ENCODE peak calls at places on chromosomes 13 and 19, in seven cellular contexts. One of them, this sample, is unnamed.
A peak's percentile ranks its signal among the peaks of the same experiment; 100 is the strongest.

GRCh38 chr13:71118779-71119364 is 748.1 kb downstream of the DACH1 start:
- DNase-seq in tibial nerve: no peak
- DNase-seq in AG10803: no peak
- DNase-seq in AG04449: no peak
- DNase-seq in progenitor cell of endocrine pancreas: no peak
- DNase-seq in CD4-positive, alpha-beta T cell: no peak
- DNase-seq in neural progenitor cell: no peak
- DNase-seq in this sample: no peak

GRCh38 chr19:42024622-42025111 is 30.6 kb upstream of the ATP1A3 start:
- DNase-seq in AG04449: no peak
- DNase-seq in neural progenitor cell: no peak
- DNase-seq in AG10803: peak; percentile 90
- DNase-seq in progenitor cell of endocrine pancreas: no peak
- DNase-seq in tibial nerve: no peak
- DNase-seq in CD4-positive, alpha-beta T cell: no peak
- DNase-seq in this sample: no peak

GRCh38 chr13:20160346-20161274 is at the start of gene GJA3:
- DNase-seq in AG10803: peak; percentile 4
- DNase-seq in progenitor cell of endocrine pancreas: no peak
- DNase-seq in CD4-positive, alpha-beta T cell: peak; percentile 35
- DNase-seq in tibial nerve: no peak
- DNase-seq in neural progenitor cell: peak; percentile 84
- DNase-seq in AG04449: no peak
- DNase-seq in this sample: no peak

GRCh38 chr19:40317338-40317737 is 30.9 kb downstream of the C19orf47 start:
- DNase-seq in tibial nerve: no peak
- DNase-seq in CD4-positive, alpha-beta T cell: no peak
- DNase-seq in AG10803: no peak
- DNase-seq in progenitor cell of endocrine pancreas: no peak
- DNase-seq in neural progenitor cell: no peak
- DNase-seq in AG04449: no peak
- DNase-seq in this sample: no peak

GRCh38 chr13:60226507-60226906 is 62.8 kb upstream of the DIAPH3 start:
- DNase-seq in AG10803: peak; percentile 45
- DNase-seq in tibial nerve: no peak
- DNase-seq in progenitor cell of endocrine pancreas: no peak
- DNase-seq in neural progenitor cell: peak; percentile 69
- DNase-seq in AG04449: no peak
- DNase-seq in CD4-positive, alpha-beta T cell: no peak
- DNase-seq in this sample: no peak

GRCh38 chr19:18465214-18465963 is 27.5 kb upstream of the ISYNA1 start:
- DNase-seq in CD4-positive, alpha-beta T cell: no peak
- DNase-seq in progenitor cell of endocrine pancreas: no peak
- DNase-seq in neural progenitor cell: no peak
- DNase-seq in AG04449: no peak
- DNase-seq in AG10803: no peak
- DNase-seq in tibial nerve: no peak
- DNase-seq in this sample: no peak

GRCh38 chr19:23799321-23799720 is 40.6 kb upstream of the ZNF681 start:
- DNase-seq in AG10803: no peak
- DNase-seq in AG04449: no peak
- DNase-seq in CD4-positive, alpha-beta T cell: peak; percentile 34
- DNase-seq in neural progenitor cell: no peak
- DNase-seq in progenitor cell of endocrine pancreas: no peak
- DNase-seq in tibial nerve: no peak
- DNase-seq in this sample: no peak

GRCh38 chr13:106532111-106532929 is 3.1 kb downstream of the EFNB2 start:
- DNase-seq in progenitor cell of endocrine pancreas: no peak
- DNase-seq in neural progenitor cell: peak; percentile 59
- DNase-seq in AG04449: no peak
- DNase-seq in CD4-positive, alpha-beta T cell: no peak
- DNase-seq in AG10803: no peak
- DNase-seq in tibial nerve: no peak
- DNase-seq in this sample: no peak

GRCh38 chr13:113046066-113046882 is 59.3 kb upstream of the F7 start:
- DNase-seq in AG04449: no peak
- DNase-seq in progenitor cell of endocrine pancreas: no peak
- DNase-seq in tibial nerve: no peak
- DNase-seq in neural progenitor cell: no peak
- DNase-seq in CD4-positive, alpha-beta T cell: no peak
- DNase-seq in AG10803: no peak
- DNase-seq in this sample: no peak

GRCh38 chr13:23876265-23876664 is 12.9 kb downstream of the MIPEP start:
- DNase-seq in tibial nerve: no peak
- DNase-seq in AG10803: peak; percentile 35
- DNase-seq in neural progenitor cell: peak; percentile 24
- DNase-seq in progenitor cell of endocrine pancreas: no peak
- DNase-seq in AG04449: no peak
- DNase-seq in CD4-positive, alpha-beta T cell: no peak
- DNase-seq in this sample: no peak

GRCh38 chr13:24694907-24695306 is 14.7 kb downstream of the ATP12A start:
- DNase-seq in CD4-positive, alpha-beta T cell: no peak
- DNase-seq in tibial nerve: no peak
- DNase-seq in AG04449: no peak
- DNase-seq in progenitor cell of endocrine pancreas: no peak
- DNase-seq in AG10803: no peak
- DNase-seq in neural progenitor cell: no peak
- DNase-seq in this sample: no peak

GRCh38 chr13:43725460-43725859 is 61.3 kb downstream of the ENOX1 start:
- DNase-seq in AG04449: no peak
- DNase-seq in tibial nerve: no peak
- DNase-seq in AG10803: no peak
- DNase-seq in progenitor cell of endocrine pancreas: no peak
- DNase-seq in CD4-positive, alpha-beta T cell: no peak
- DNase-seq in neural progenitor cell: no peak
- DNase-seq in this sample: no peak

GRCh38 chr13:109275848-109276247 is 510.5 kb downstream of the IRS2 start:
- DNase-seq in AG10803: no peak
- DNase-seq in neural progenitor cell: peak; percentile 60
- DNase-seq in progenitor cell of endocrine pancreas: no peak
- DNase-seq in CD4-positive, alpha-beta T cell: no peak
- DNase-seq in tibial nerve: no peak
- DNase-seq in AG04449: no peak
- DNase-seq in this sample: no peak

GRCh38 chr13:94050039-94050438 is 429.4 kb downstream of the DCT start:
- DNase-seq in neural progenitor cell: no peak
- DNase-seq in AG04449: no peak
- DNase-seq in AG10803: no peak
- DNase-seq in CD4-positive, alpha-beta T cell: no peak
- DNase-seq in progenitor cell of endocrine pancreas: no peak
- DNase-seq in tibial nerve: no peak
- DNase-seq in this sample: no peak

GRCh38 chr13:51844862-51845573 is at the start of gene TMEM272:
- DNase-seq in AG04449: no peak
- DNase-seq in tibial nerve: no peak
- DNase-seq in AG10803: no peak
- DNase-seq in progenitor cell of endocrine pancreas: peak; percentile 73
- DNase-seq in CD4-positive, alpha-beta T cell: peak; percentile 39
- DNase-seq in neural progenitor cell: peak; percentile 70
- DNase-seq in this sample: peak; percentile 79

GRCh38 chr19:33705860-33706259 is 84.1 kb downstream of the CHST8 start:
- DNase-seq in CD4-positive, alpha-beta T cell: no peak
- DNase-seq in tibial nerve: no peak
- DNase-seq in progenitor cell of endocrine pancreas: no peak
- DNase-seq in neural progenitor cell: no peak
- DNase-seq in AG10803: no peak
- DNase-seq in AG04449: no peak
- DNase-seq in this sample: no peak

GRCh38 chr19:33703438-33703750 is 81.6 kb downstream of the CHST8 start:
- DNase-seq in CD4-positive, alpha-beta T cell: no peak
- DNase-seq in tibial nerve: no peak
- DNase-seq in neural progenitor cell: no peak
- DNase-seq in AG10803: no peak
- DNase-seq in AG04449: no peak
- DNase-seq in progenitor cell of endocrine pancreas: no peak
- DNase-seq in this sample: no peak

GRCh38 chr19:33703821-33704220 is 82.1 kb downstream of the CHST8 start:
- DNase-seq in CD4-positive, alpha-beta T cell: no peak
- DNase-seq in tibial nerve: no peak
- DNase-seq in progenitor cell of endocrine pancreas: no peak
- DNase-seq in neural progenitor cell: no peak
- DNase-seq in AG10803: no peak
- DNase-seq in AG04449: no peak
- DNase-seq in this sample: no peak

GRCh38 chr19:33704271-33704670 is 82.5 kb downstream of the CHST8 start:
- DNase-seq in AG04449: no peak
- DNase-seq in neural progenitor cell: no peak
- DNase-seq in CD4-positive, alpha-beta T cell: no peak
- DNase-seq in progenitor cell of endocrine pancreas: no peak
- DNase-seq in tibial nerve: no peak
- DNase-seq in AG10803: no peak
- DNase-seq in this sample: no peak

DNA sequence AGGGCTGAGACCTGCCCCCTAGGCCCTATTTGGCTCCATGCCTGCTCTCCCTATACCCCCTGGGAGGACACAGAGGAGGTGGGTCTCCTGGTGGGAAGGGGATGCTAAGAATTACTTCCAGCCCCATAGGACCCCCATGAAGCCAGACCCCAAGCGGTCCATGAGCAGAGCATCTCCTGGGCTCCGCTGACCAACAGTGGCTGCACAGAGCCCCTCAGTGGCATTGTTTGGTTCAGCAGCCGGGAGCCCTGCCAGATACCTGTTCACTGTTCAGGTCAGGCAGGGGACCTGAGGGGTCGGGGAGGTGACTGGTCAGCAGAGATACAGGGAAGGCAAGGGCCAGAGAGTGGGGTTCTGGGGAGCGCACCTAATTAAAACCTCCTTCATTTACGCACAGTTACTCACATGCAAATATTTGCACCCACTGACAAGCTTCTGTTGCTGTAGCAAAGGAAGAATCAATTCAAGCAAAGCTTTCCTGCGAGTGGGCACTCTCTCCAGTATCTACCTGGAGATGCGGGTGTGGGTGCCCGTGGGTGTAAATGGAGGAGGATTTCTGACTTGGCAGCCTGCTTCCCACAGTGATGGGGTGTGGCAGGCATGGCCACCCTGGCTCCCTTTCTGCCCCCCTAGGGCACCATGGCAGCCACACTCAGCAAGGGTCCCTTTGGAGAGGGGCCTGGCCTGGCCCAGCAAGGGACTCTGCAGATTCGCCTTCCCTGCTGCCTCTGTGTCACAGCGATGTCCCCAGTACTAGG is 83.5 kb downstream of the CHST8 start:
- DNase-seq in neural progenitor cell: peak; percentile 36
- DNase-seq in progenitor cell of endocrine pancreas: no peak
- DNase-seq in AG04449: no peak
- DNase-seq in AG10803: no peak
- DNase-seq in tibial nerve: no peak
- DNase-seq in CD4-positive, alpha-beta T cell: no peak
- DNase-seq in this sample: no peak
- TF ChIP-seq CTCF in neural progenitor cell: peak; percentile 51
- TF ChIP-seq CTCF in progenitor cell of endocrine pancreas: peak; percentile 24
- TF ChIP-seq CTCF in AG04449: no peak
- TF ChIP-seq CTCF in AG10803: no peak
- TF ChIP-seq CTCF in tibial nerve: no peak
- TF ChIP-seq CTCF in CD4-positive, alpha-beta T cell: no peak
- TF ChIP-seq CTCF in this sample: no peak

GRCh38 chr19:14318873-14319272 is 62.4 kb upstream of the ADGRE5 start:
- DNase-seq in CD4-positive, alpha-beta T cell: no peak
- DNase-seq in AG04449: no peak
- DNase-seq in neural progenitor cell: peak; percentile 36
- DNase-seq in AG10803: no peak
- DNase-seq in progenitor cell of endocrine pancreas: no peak
- DNase-seq in tibial nerve: no peak
- DNase-seq in this sample: no peak
- TF ChIP-seq CTCF in CD4-positive, alpha-beta T cell: no peak
- TF ChIP-seq CTCF in AG04449: peak; percentile 15
- TF ChIP-seq CTCF in neural progenitor cell: peak; percentile 48
- TF ChIP-seq CTCF in AG10803: peak; percentile 19
- TF ChIP-seq CTCF in progenitor cell of endocrine pancreas: peak; percentile 36
- TF ChIP-seq CTCF in tibial nerve: no peak
- TF ChIP-seq CTCF in this sample: peak; percentile 47

GRCh38 chr13:41053384-41053826 is 7.9 kb upstream of the WBP4 start:
- DNase-seq in CD4-positive, alpha-beta T cell: no peak
- DNase-seq in AG10803: peak; percentile 85
- DNase-seq in AG04449: no peak
- DNase-seq in progenitor cell of endocrine pancreas: no peak
- DNase-seq in neural progenitor cell: no peak
- DNase-seq in tibial nerve: peak; percentile 49
- DNase-seq in this sample: no peak

GRCh38 chr13:41056194-41056593 is 5.1 kb upstream of the WBP4 start:
- DNase-seq in AG04449: no peak
- DNase-seq in progenitor cell of endocrine pancreas: no peak
- DNase-seq in CD4-positive, alpha-beta T cell: no peak
- DNase-seq in neural progenitor cell: no peak
- DNase-seq in tibial nerve: no peak
- DNase-seq in AG10803: no peak
- DNase-seq in this sample: no peak

GRCh38 chr13:41054212-41054877 is 7.0 kb upstream of the WBP4 start:
- DNase-seq in AG04449: no peak
- DNase-seq in progenitor cell of endocrine pancreas: no peak
- DNase-seq in neural progenitor cell: peak; percentile 57
- DNase-seq in CD4-positive, alpha-beta T cell: peak; percentile 22
- DNase-seq in tibial nerve: peak; percentile 69
- DNase-seq in AG10803: peak; percentile 72
- DNase-seq in this sample: no peak

GRCh38 chr13:41056996-41057711 is 4.2 kb upstream of the WBP4 start:
- DNase-seq in AG04449: no peak
- DNase-seq in CD4-positive, alpha-beta T cell: no peak
- DNase-seq in progenitor cell of endocrine pancreas: no peak
- DNase-seq in tibial nerve: no peak
- DNase-seq in AG10803: no peak
- DNase-seq in neural progenitor cell: no peak
- DNase-seq in this sample: no peak

GRCh38 chr13:41054919-41055619 is 6.2 kb upstream of the WBP4 start:
- DNase-seq in tibial nerve: no peak
- DNase-seq in AG10803: no peak
- DNase-seq in progenitor cell of endocrine pancreas: no peak
- DNase-seq in neural progenitor cell: peak; percentile 31
- DNase-seq in CD4-positive, alpha-beta T cell: no peak
- DNase-seq in AG04449: no peak
- DNase-seq in this sample: no peak
- TF ChIP-seq CTCF in tibial nerve: no peak
- TF ChIP-seq CTCF in AG10803: peak; percentile 24
- TF ChIP-seq CTCF in progenitor cell of endocrine pancreas: peak; percentile 43
- TF ChIP-seq CTCF in neural progenitor cell: peak; percentile 46
- TF ChIP-seq CTCF in CD4-positive, alpha-beta T cell: peak; percentile 19
- TF ChIP-seq CTCF in AG04449: peak; percentile 7
- TF ChIP-seq CTCF in this sample: peak; percentile 46

GRCh38 chr13:33757713-33758112 is 60.2 kb upstream of the RFC3 start:
- DNase-seq in AG04449: no peak
- DNase-seq in AG10803: no peak
- DNase-seq in neural progenitor cell: no peak
- DNase-seq in progenitor cell of endocrine pancreas: no peak
- DNase-seq in tibial nerve: no peak
- DNase-seq in CD4-positive, alpha-beta T cell: no peak
- DNase-seq in this sample: no peak

GRCh38 chr13:33758113-33758512 is 59.8 kb upstream of the RFC3 start:
- DNase-seq in AG10803: no peak
- DNase-seq in CD4-positive, alpha-beta T cell: no peak
- DNase-seq in neural progenitor cell: no peak
- DNase-seq in progenitor cell of endocrine pancreas: no peak
- DNase-seq in AG04449: no peak
- DNase-seq in tibial nerve: no peak
- DNase-seq in this sample: no peak

GRCh38 chr13:33751151-33751550 is 66.8 kb upstream of the RFC3 start:
- DNase-seq in AG10803: peak; percentile 68
- DNase-seq in progenitor cell of endocrine pancreas: no peak
- DNase-seq in neural progenitor cell: no peak
- DNase-seq in AG04449: peak; percentile 5
- DNase-seq in tibial nerve: no peak
- DNase-seq in CD4-positive, alpha-beta T cell: no peak
- DNase-seq in this sample: no peak

GRCh38 chr13:33756929-33757328 is 61.0 kb upstream of the RFC3 start:
- DNase-seq in AG10803: no peak
- DNase-seq in tibial nerve: no peak
- DNase-seq in progenitor cell of endocrine pancreas: no peak
- DNase-seq in CD4-positive, alpha-beta T cell: no peak
- DNase-seq in AG04449: no peak
- DNase-seq in neural progenitor cell: no peak
- DNase-seq in this sample: no peak

GRCh38 chr13:33752631-33753030 is 65.3 kb upstream of the RFC3 start:
- DNase-seq in tibial nerve: no peak
- DNase-seq in neural progenitor cell: no peak
- DNase-seq in AG04449: no peak
- DNase-seq in AG10803: no peak
- DNase-seq in progenitor cell of endocrine pancreas: no peak
- DNase-seq in CD4-positive, alpha-beta T cell: no peak
- DNase-seq in this sample: no peak
- TF ChIP-seq CTCF in tibial nerve: no peak
- TF ChIP-seq CTCF in neural progenitor cell: no peak
- TF ChIP-seq CTCF in AG04449: no peak
- TF ChIP-seq CTCF in AG10803: no peak
- TF ChIP-seq CTCF in progenitor cell of endocrine pancreas: no peak
- TF ChIP-seq CTCF in CD4-positive, alpha-beta T cell: no peak
- TF ChIP-seq CTCF in this sample: no peak

This sample was measured in type B pancreatic cell.